ENCODE peak calls at places on chromosomes 6 and 20, in nine cellular contexts. Z, S, K, I, V, F, M, O and T are unnamed samples.

GRCh38 chr20:4925842-4926530 is 75.3 kb downstream of the SLC23A2 start:
- DNase-seq in Z (no peak), S (peak), K (no peak), I (peak), V (no peak), F (no peak), M (no peak), O (no peak), T (no peak)

GRCh38 chr6:13508711-13509705 is 21.6 kb upstream of the GFOD1 start:
- DNase-seq in Z (no peak), S (no peak), K (no peak), I (no peak), V (no peak), F (no peak), M (no peak), O (no peak), T (no peak)

GRCh38 chr20:23114018-23114417 is 27.9 kb upstream of the CD93 start:
- DNase-seq in Z (no peak), S (no peak), K (no peak), I (peak), V (no peak), F (no peak), M (no peak), O (no peak), T (no peak)

GRCh38 chr20:8812818-8813217 is 256.1 kb upstream of the PLCB4 start:
- DNase-seq in Z (peak), S (no peak), K (no peak), I (peak), V (no peak), F (no peak), M (no peak), O (no peak), T (no peak)

GRCh38 chr20:23048283-23049200 is 930 bp downstream of the THBD start:
- DNase-seq in Z (peak), S (peak), K (no peak), I (peak), V (peak), F (no peak), M (peak), O (no peak), T (no peak)

GRCh38 chr6:63724721-63725120 is 89.1 kb downstream of the PHF3 start:
- DNase-seq in Z (no peak), S (no peak), K (no peak), I (no peak), V (no peak), F (no peak), M (no peak), O (no peak), T (no peak)

GRCh38 chr6:123848347-123848746 is 44.7 kb downstream of the NKAIN2 start:
- DNase-seq in Z (no peak), S (no peak), K (no peak), I (no peak), V (no peak), F (no peak), M (no peak), O (no peak), T (no peak)

GRCh38 chr6:31624070-31624469 is 3.6 kb downstream of the PRRC2A start:
- DNase-seq in Z (no peak), S (no peak), K (no peak), I (no peak), V (no peak), F (no peak), M (no peak), O (no peak), T (no peak)

GRCh38 chr20:44203161-44203560 is 7.4 kb downstream of the OSER1 start:
- DNase-seq in Z (no peak), S (no peak), K (no peak), I (no peak), V (no peak), F (no peak), M (no peak), O (no peak), T (no peak)

GRCh38 chr6:163820745-163821456 is 406.4 kb downstream of the QKI start:
- DNase-seq in Z (no peak), S (no peak), K (no peak), I (no peak), V (no peak), F (no peak), M (no peak), O (no peak), T (peak)

GRCh38 chr20:60242836-60243520 is 284.8 kb downstream of the CDH26 start:
- DNase-seq in Z (no peak), S (no peak), K (no peak), I (no peak), V (no peak), F (no peak), M (no peak), O (no peak), T (no peak)

GRCh38 chr20:46011631-46012482 is 3.1 kb downstream of the MMP9 start:
- DNase-seq in Z (peak), S (peak), K (no peak), I (peak), V (peak), F (no peak), M (peak), O (no peak), T (no peak)

GRCh38 chr6:127877231-127877630 is 23.6 kb downstream of the THEMIS start:
- DNase-seq in Z (no peak), S (no peak), K (no peak), I (no peak), V (no peak), F (no peak), M (peak), O (no peak), T (no peak)

GRCh38 chr20:62272200-62272599 is 30.6 kb upstream of the ADRM1 start:
- DNase-seq in Z (no peak), S (no peak), K (no peak), I (no peak), V (no peak), F (no peak), M (no peak), O (no peak), T (no peak)

GRCh38 chr6:170108890-170109587 is 181.8 kb downstream of the DLL1 start:
- DNase-seq in Z (no peak), S (no peak), K (no peak), I (no peak), V (no peak), F (no peak), M (no peak), O (no peak), T (no peak)

GRCh38 chr6:10315034-10315433 is 99.8 kb downstream of the TFAP2A start:
- DNase-seq in Z (peak), S (no peak), K (no peak), I (no peak), V (peak), F (no peak), M (no peak), O (no peak), T (no peak)

GRCh38 chr6:64520050-64520449 is 884.4 kb downstream of the PHF3 start:
- DNase-seq in Z (no peak), S (peak), K (no peak), I (no peak), V (no peak), F (no peak), M (no peak), O (no peak), T (no peak)

GRCh38 chr6:111674882-111675281 is 69.2 kb upstream of the TRAF3IP2 start:
- DNase-seq in Z (no peak), S (no peak), K (no peak), I (no peak), V (no peak), F (no peak), M (no peak), O (no peak), T (no peak)

GRCh38 chr20:49446808-49447207 is 35.7 kb downstream of the KCNB1 start:
- DNase-seq in Z (peak), S (no peak), K (peak), I (peak), V (peak), F (no peak), M (no peak), O (no peak), T (peak)

GRCh38 chr6:16985484-16986284 is 116.2 kb upstream of the STMND1 start:
- DNase-seq in Z (no peak), S (peak), K (no peak), I (no peak), V (no peak), F (no peak), M (no peak), O (no peak), T (peak)

GRCh38 chr6:110097443-110097842 is 82.0 kb downstream of the WASF1 start:
- DNase-seq in Z (no peak), S (peak), K (no peak), I (no peak), V (peak), F (no peak), M (no peak), O (no peak), T (no peak)

GRCh38 chr20:48051810-48052491 is 266.7 kb upstream of the SULF2 start:
- DNase-seq in Z (no peak), S (peak), K (no peak), I (no peak), V (no peak), F (no peak), M (no peak), O (no peak), T (no peak)

GRCh38 chr6:156904176-156904967 is 127.2 kb downstream of the ARID1B start:
- DNase-seq in Z (no peak), S (no peak), K (no peak), I (no peak), V (no peak), F (no peak), M (no peak), O (no peak), T (no peak)

GRCh38 chr20:4342631-4343030 is 327.3 kb upstream of the RNF24 start:
- DNase-seq in Z (no peak), S (no peak), K (no peak), I (no peak), V (no peak), F (no peak), M (no peak), O (no peak), T (no peak)

GRCh38 chr6:23174781-23175361 is 605.5 kb downstream of the HDGFL1 start:
- DNase-seq in Z (no peak), S (peak), K (no peak), I (no peak), V (no peak), F (no peak), M (no peak), O (no peak), T (no peak)

GRCh38 chr6:40256831-40257230 is 322.6 kb upstream of the MOCS1 start:
- DNase-seq in Z (no peak), S (no peak), K (no peak), I (no peak), V (no peak), F (no peak), M (no peak), O (no peak), T (no peak)

GRCh38 chr6:154868143-154868594 is 126.9 kb upstream of the TIAM2 start:
- DNase-seq in Z (no peak), S (peak), K (no peak), I (no peak), V (peak), F (no peak), M (peak), O (no peak), T (no peak)

GRCh38 chr6:129432738-129433137 is 277.2 kb downstream of the ARHGAP18 start:
- DNase-seq in Z (no peak), S (peak), K (no peak), I (no peak), V (peak), F (no peak), M (no peak), O (no peak), T (no peak)

GRCh38 chr6:62808575-62809293 is 402.5 kb upstream of the FKBP1C start:
- DNase-seq in Z (no peak), S (no peak), K (no peak), I (no peak), V (no peak), F (no peak), M (no peak), O (no peak), T (no peak)

GRCh38 chr6:136745300-136745699 is 47.0 kb downstream of the MAP3K5 start:
- DNase-seq in Z (no peak), S (no peak), K (no peak), I (no peak), V (no peak), F (no peak), M (no peak), O (no peak), T (no peak)